ENCODE peak calls at places on chromosomes 2 and 18, in six cellular contexts. I is sigmoid colon, R is prostate gland, C is testis, T is right lobe of liver, Z is HCT116. N is an unnamed sample.

GRCh38 chr18:61943175-61943964 is 50.6 kb upstream of the RNF152 start:
- DNase-seq in T (no peak), I (no peak), C (no peak), R (no peak), Z (no peak), N (no peak)

GRCh38 chr2:36403675-36404230 is 48.2 kb downstream of the CRIM1 start:
- DNase-seq in T (no peak), I (no peak), R (no peak), C (no peak), Z (peak), N (no peak)

GRCh38 chr2:142721015-142721414 is 156.4 kb upstream of the KYNU start:
- DNase-seq in I (no peak), R (no peak), T (no peak), C (no peak), Z (no peak), N (no peak)

GRCh38 chr18:62400916-62401315 is 75.8 kb downstream of the TNFRSF11A start:
- DNase-seq in Z (no peak), T (no peak), I (no peak), C (no peak), R (no peak), N (no peak)

GRCh38 chr2:195848119-195848899 is 191.3 kb downstream of the SLC39A10 start:
- DNase-seq in C (no peak), I (no peak), R (no peak), T (no peak), Z (peak), N (no peak)

GRCh38 chr18:8052237-8052701 is 485.2 kb downstream of the PTPRM start:
- DNase-seq in R (no peak), T (no peak), I (no peak), C (no peak), Z (no peak), N (no peak)

GRCh38 chr2:111100087-111100764 is 20.5 kb upstream of the BCL2L11 start:
- DNase-seq in C (no peak), R (no peak), Z (no peak), T (no peak), I (no peak), N (no peak)

GRCh38 chr18:11849279-11849678 is 1.9 kb upstream of the CHMP1B start:
- DNase-seq in I (no peak), T (no peak), Z (no peak), C (no peak), R (no peak), N (no peak)

GRCh38 chr2:159855153-159856140 is 57.4 kb upstream of the CD302 start:
- DNase-seq in T (no peak), C (no peak), I (no peak), Z (no peak), R (no peak), N (no peak)

GRCh38 chr2:190607014-190607597 is 41.8 kb upstream of the NAB1 start:
- DNase-seq in T (no peak), R (no peak), I (no peak), Z (peak), C (no peak), N (no peak)

GRCh38 chr2:168490015-168490874 is 34.2 kb downstream of the CERS6 start:
- DNase-seq in Z (no peak), T (no peak), R (no peak), I (no peak), C (no peak), N (no peak)

GRCh38 chr18:13577091-13577697 is 149.2 kb downstream of the FAM210A start:
- DNase-seq in R (no peak), C (no peak), Z (no peak), I (no peak), T (no peak), N (no peak)
- TF ChIP-seq POLR2A in R (no peak), C (no peak), Z (no peak), I (no peak), T (no peak), N (no peak)

GRCh38 chr18:22169011-22169888 is at the start of gene GATA6:
- DNase-seq in T (peak), R (peak), C (peak), I (peak), Z (peak), N (peak)
- TF ChIP-seq POLR2A in T (peak), R (peak), C (no peak), I (peak), Z (peak), N (peak)

DNA sequence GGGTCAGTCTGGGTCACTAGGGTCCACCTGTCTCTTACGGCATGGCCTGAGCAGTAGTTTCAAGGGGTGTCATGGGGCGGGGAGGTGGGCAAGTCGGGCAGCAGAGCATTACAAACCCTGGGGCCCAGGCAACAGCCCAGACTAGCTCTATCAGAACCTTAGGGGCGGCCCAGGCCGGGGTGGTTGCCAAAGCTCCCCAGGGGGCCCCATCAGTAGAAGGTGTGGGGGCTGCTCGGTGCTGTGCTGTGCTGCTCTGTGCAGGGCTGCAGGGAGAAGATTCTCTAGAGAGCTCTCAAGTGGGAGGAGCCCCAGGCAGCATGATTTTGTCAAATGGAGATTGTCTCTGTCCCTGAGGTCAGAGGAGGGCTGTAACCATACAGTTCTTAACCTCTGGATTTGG is 36.4 kb upstream of the SLC14A1 start:
- DNase-seq in I (no peak), Z (no peak), C (no peak), T (no peak), R (no peak), N (no peak)
- TF ChIP-seq POLR2A in I (no peak), Z (no peak), C (no peak), T (no peak), R (no peak), N (no peak)

GRCh38 chr2:99404039-99404799 is 67.0 kb downstream of the EIF5B start:
- DNase-seq in C (no peak), T (no peak), R (peak), I (no peak), Z (no peak), N (no peak)

GRCh38 chr2:99406137-99406536 is 68.9 kb downstream of the EIF5B start:
- DNase-seq in R (no peak), T (no peak), C (no peak), I (no peak), Z (no peak), N (no peak)

GRCh38 chr2:99403524-99403923 is 66.3 kb downstream of the EIF5B start:
- DNase-seq in C (no peak), T (no peak), I (no peak), Z (no peak), R (no peak), N (no peak)

GRCh38 chr2:99403084-99403483 is 65.9 kb downstream of the EIF5B start:
- DNase-seq in C (no peak), Z (no peak), R (no peak), I (no peak), T (no peak), N (no peak)

DNA sequence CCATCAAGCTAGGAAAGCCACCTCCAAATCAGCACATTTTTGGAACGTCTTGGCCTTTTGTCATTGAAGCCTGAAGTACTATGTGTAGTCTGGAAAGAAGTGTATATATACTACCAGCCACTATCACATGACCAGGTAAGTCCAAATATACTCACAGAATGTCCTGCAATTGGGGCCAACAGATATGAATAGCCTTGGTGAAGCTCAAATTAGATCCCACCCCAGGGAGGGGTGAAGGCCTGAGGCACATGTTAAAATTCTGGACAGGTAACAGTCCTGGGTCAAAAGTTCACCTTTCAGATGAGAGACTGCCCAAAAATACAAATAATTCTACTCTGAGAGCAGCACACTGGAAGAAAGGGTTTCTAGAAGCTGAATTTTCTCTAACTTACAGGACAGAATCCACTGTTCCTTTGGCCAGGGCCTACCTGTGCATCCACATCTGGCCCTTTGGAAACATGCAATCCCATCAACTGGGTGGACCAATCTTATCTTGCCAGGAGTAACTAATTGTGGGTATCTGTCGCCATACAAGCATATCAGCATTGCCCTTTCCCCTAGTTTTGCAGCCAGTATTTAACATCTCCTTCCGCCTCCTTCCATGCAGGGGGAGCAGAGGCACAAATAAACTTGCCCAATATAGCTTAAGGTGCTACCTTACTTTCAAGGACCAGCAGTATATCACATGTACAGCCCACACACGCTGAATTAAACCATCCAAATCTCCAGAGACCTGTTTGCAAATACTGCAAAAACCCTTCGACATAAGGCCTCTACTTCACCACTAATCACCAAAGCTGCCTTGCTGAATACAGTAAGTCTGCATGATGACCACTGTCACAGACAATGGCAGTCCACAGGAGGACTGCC is 67.8 kb downstream of the EIF5B start:
- DNase-seq in R (no peak), I (no peak), T (no peak), C (no peak), Z (no peak), N (no peak)
- TF ChIP-seq POLR2A in R (no peak), I (no peak), T (no peak), C (no peak), Z (no peak), N (no peak)

DNA sequence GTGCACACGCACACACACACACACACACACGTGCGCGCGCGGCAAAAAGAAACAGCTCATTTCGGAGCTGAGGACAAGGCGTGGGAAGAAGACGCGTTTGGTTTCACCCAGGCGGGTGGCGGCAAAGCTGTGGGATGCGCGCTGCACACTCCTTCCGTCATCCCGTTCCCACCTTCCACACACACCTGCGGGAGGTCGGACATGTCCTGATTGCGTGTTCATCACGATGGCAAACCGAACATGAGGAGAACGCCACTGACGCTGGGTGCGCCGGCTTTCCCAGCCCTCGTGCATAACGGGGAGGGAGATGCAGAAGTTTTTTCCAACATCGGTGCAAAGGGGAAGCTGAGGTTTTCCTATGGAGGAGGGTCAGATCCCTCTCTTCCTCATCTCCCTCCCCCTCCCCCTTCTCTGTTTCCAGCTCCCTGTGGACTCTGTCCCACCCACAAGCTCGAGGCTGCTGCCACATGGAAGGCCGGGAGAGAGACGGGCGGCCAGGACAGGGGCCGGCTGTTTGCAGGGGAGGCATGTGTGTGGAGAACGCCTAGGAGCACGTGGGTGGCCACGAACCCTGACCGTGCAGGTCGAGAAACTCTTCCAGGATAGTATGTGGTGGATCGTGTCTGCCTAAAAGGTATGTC is 20.3 kb downstream of the MBP start:
- DNase-seq in T (no peak), R (no peak), Z (no peak), I (peak), C (no peak), N (no peak)
- TF ChIP-seq POLR2A in T (peak), R (no peak), Z (no peak), I (no peak), C (no peak), N (no peak)

DNA sequence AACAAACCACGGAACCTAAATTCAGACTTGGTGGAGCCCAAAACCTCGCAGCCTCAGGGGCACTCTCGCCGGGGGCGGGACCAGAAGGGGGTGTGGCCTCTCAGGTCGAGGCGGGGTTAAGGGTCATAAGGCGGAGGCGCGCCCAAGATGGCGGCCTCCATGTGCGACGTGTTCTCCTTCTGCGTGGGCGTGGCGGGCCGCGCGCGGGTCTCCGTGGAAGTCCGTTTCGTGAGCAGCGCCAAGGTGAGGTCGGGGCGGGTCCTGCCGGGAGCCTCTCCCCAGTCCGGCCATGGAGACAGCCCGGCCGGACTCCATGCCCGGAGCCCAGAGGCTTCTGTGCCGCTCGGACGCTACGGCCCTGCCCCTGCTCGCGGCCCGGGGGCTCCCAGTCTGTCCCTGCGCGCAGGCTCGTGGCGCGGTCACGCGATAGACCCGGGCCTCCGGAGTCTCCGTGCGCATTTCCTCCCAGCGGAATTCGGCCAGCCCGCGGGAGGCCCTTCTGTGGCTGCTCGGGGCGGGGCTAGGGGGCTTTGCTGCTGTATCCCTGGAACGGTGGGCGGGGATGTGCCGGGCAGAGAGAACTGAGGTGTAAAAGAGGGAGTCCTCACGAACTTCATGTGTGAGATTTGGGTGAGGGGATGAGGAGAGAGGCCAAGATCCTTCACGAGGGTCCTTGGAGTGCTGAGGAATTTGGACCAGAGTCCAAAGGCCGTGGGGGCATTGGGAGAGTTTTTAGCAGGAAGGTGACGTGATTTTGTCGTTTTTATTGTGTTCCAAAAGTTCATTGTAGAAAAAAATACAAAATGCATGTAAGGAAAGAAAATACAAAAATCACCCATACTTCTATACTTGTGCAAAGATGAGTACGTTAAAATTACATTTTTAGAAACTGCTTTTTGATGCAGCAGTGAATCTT is at the start of gene SMYD5:
- DNase-seq in T (peak), Z (peak), I (peak), C (peak), R (peak), N (peak)
- TF ChIP-seq POLR2A in T (peak), Z (peak), I (no peak), C (no peak), R (no peak), N (peak)

DNA sequence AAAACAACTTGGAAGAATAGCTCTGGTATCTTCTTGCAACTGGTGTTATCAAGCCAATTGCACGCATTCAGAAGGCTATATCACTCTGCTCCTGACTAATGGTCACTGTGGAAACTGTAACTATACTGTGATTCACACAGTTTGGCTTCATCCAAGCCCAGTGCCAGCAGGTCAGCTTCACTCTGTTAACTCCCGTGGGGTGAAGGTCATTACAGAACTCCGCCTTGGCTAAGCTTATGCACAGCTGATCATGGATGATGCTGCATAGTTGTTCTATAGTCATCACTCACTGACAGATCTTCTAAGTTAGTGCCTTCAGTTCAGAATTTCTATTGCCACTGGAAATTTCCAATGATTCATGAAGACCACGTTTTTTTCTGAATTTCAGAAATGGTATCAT is 497.2 kb upstream of the NETO1 start:
- DNase-seq in T (no peak), Z (no peak), R (no peak), C (no peak), I (no peak), N (no peak)
- TF ChIP-seq POLR2A in T (no peak), Z (no peak), R (no peak), C (no peak), I (no peak), N (no peak)

N was measured in heart left ventricle.